ENCODE peak calls at places on chromosomes 4 and X, in eight cellular contexts. M is tibial artery, R is H1, Z is prostate gland, C is body of pancreas, A is OCI-LY7, E is astrocyte, Q is tibial nerve. G is an unnamed sample. For H3K4me1, the result is how much of the 10 kb centered on the place peaks cover.

GRCh38 chr4:74539043-74539790 is 94.3 kb downstream of the AREG start:
- DNase-seq in A (no peak), R (no peak), M (no peak), Z (no peak), Q (no peak), E (peak), C (no peak), G (no peak)

GRCh38 chrX:124719060-124719459 is 372.7 kb downstream of the SH2D1A start:
- DNase-seq in E (no peak), C (no peak), A (no peak), Q (no peak), M (no peak), R (no peak), Z (no peak), G (no peak)

GRCh38 chr4:57243071-57243470 is 132.9 kb upstream of the IGFBP7 start:
- DNase-seq in A (no peak), R (no peak), C (no peak), Q (no peak), E (no peak), Z (no peak), M (no peak), G (no peak)

GRCh38 chr4:55183926-55184599 is 58.7 kb upstream of the KDR start:
- DNase-seq in R (no peak), C (peak), M (no peak), Z (no peak), A (no peak), Q (peak), E (peak), G (no peak)

GRCh38 chr4:20883677-20884076 is 183.4 kb downstream of the PACRGL start:
- DNase-seq in C (no peak), R (no peak), A (no peak), M (no peak), Q (no peak), Z (peak), E (no peak), G (no peak)

GRCh38 chrX:6407541-6407940 is 127.4 kb downstream of the VCX3A start:
- DNase-seq in R (no peak), Q (no peak), E (no peak), Z (no peak), M (no peak), A (no peak), C (no peak), G (no peak)

GRCh38 chr4:20395160-20395773 is 143.6 kb downstream of the SLIT2 start:
- DNase-seq in E (no peak), Q (no peak), C (peak), Z (peak), M (no peak), R (peak), A (peak), G (no peak)

GRCh38 chr4:98688416-98689290 is 30.2 kb upstream of the TSPAN5 start:
- DNase-seq in Z (no peak), C (no peak), Q (no peak), R (no peak), A (no peak), E (peak), M (no peak), G (no peak)

GRCh38 chr4:122666527-122667245 is 45.8 kb upstream of the IL21 start:
- DNase-seq in E (peak), C (no peak), A (no peak), M (no peak), R (no peak), Q (no peak), Z (no peak), G (no peak)

GRCh38 chrX:14673764-14674163 is 144.4 kb downstream of the GLRA2 start:
- DNase-seq in Z (no peak), A (peak), E (peak), Q (no peak), M (no peak), C (peak), R (no peak), G (no peak)

GRCh38 chr4:26916195-26916594 is 55.6 kb downstream of the STIM2 start:
- DNase-seq in E (no peak), Z (no peak), R (no peak), Q (no peak), C (no peak), M (no peak), A (no peak), G (no peak)

GRCh38 chr4:152515678-152516077 is 20.2 kb downstream of the FBXW7 start:
- DNase-seq in Z (no peak), A (no peak), Q (no peak), E (peak), M (no peak), C (no peak), R (no peak), G (no peak)

GRCh38 chrX:21412883-21413282 is 38.7 kb downstream of the CNKSR2 start:
- DNase-seq in R (no peak), C (no peak), A (no peak), Q (no peak), Z (no peak), E (peak), M (no peak), G (no peak)

GRCh38 chr4:38547052-38547451 is 116.9 kb upstream of the KLF3 start:
- DNase-seq in R (no peak), A (no peak), Q (no peak), C (no peak), E (no peak), Z (no peak), M (no peak), G (no peak)

GRCh38 chr4:8504279-8505007 is 63.9 kb downstream of the TRMT44 start:
- DNase-seq in C (peak), E (no peak), Q (no peak), Z (peak), R (no peak), A (no peak), M (no peak), G (no peak)

GRCh38 chr4:8507251-8507570 is 66.6 kb downstream of the TRMT44 start:
- DNase-seq in Z (no peak), M (no peak), C (no peak), E (no peak), A (no peak), R (no peak), Q (no peak), G (no peak)

GRCh38 chr4:8506373-8507250 is 66.0 kb downstream of the TRMT44 start:
- DNase-seq in Q (no peak), R (no peak), A (no peak), C (peak), Z (no peak), E (peak), M (peak), G (no peak)

GRCh38 chr4:8505229-8505628 is 64.7 kb downstream of the TRMT44 start:
- DNase-seq in Q (no peak), R (no peak), A (no peak), C (no peak), E (no peak), Z (no peak), M (no peak), G (no peak)

GRCh38 chr4:8506006-8506372 is 65.4 kb downstream of the TRMT44 start:
- DNase-seq in Z (no peak), Q (no peak), E (no peak), C (no peak), A (no peak), R (no peak), M (no peak), G (no peak)
- H3K27ac ChIP-seq in Z (no peak), Q (no peak), E (no peak), C (peak), A (no peak), R (no peak), M (peak), G (peak)

GRCh38 chr4:151205722-151206121 is 71.2 kb upstream of the PRSS48 start:
- DNase-seq in Z (no peak), A (no peak), Q (no peak), M (no peak), R (no peak), E (no peak), C (no peak), G (no peak)

GRCh38 chr4:151204925-151205524 is 71.9 kb upstream of the PRSS48 start:
- DNase-seq in R (no peak), M (no peak), A (no peak), C (no peak), E (no peak), Z (no peak), Q (no peak), G (no peak)

GRCh38 chr4:151207186-151207585 is 69.8 kb upstream of the PRSS48 start:
- DNase-seq in M (no peak), A (no peak), R (no peak), C (no peak), E (no peak), Q (no peak), Z (no peak), G (no peak)

GRCh38 chr4:151206241-151207005 is 70.5 kb upstream of the PRSS48 start:
- DNase-seq in Q (no peak), Z (no peak), R (no peak), M (no peak), A (no peak), C (no peak), E (no peak), G (no peak)

DNA sequence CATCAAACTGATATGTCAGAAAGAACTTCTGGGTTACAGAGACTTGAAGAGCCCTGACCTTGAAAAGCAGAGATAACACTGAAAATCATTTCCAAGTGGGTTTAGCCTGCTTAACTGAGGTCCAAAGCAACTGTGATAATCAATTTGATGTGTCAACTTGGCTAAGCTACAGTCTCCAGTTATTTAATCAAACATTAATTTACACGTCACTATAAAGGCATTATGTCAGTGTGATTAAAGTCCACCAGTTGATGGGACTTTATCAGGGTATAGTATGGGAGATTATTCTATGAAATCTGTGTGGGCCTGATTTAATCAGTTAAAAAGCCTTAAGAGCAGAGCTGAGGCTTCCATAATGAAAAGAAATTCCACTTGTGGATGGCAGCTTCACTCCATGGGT is 69.1 kb upstream of the PRSS48 start:
- DNase-seq in R (no peak), E (no peak), Z (no peak), A (no peak), C (no peak), Q (no peak), M (no peak), G (no peak)
- H3K4me1 ChIP-seq in R (under half), E (under half), Z (under half), A (under half), C (under half), Q (under half), M (under half), G (under half)

DNA sequence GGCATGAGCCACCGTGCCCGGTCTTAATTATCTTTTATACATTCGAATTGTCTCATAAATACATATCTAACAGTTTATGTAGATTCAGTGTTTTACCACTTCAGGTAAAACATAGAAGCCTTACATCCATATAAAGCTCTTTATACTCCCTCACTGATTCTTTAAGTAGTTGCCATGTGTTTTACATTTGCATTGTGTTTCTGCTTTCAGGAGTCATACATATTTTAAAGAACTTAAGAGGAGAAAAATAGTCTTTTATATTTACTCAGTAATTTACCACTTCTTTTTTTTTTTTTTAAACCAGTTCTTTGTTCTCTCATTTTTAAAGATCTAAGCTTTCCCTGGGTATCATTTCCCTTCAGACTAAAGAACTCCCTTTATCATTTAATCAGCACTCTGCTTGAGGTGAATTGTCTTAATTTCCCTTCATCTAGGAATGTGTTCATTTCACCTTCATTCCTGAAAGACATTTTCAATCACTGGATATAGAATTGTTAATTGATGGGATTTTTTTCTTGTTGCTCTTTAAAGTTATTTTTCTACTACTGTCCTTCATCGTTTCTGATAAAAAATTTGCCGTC is 324.3 kb upstream of the ZCCHC13 start:
- DNase-seq in A (no peak), Z (no peak), Q (no peak), M (no peak), R (no peak), E (no peak), C (no peak), G (no peak)
- TF ChIP-seq CTCF in A (no peak), Z (no peak), Q (no peak), M (no peak), R (no peak), E (no peak), C (no peak), G (no peak)

GRCh38 chr4:140257461-140258305 is 103.7 kb upstream of the MAML3 start:
- DNase-seq in E (peak), M (no peak), A (no peak), Q (no peak), R (no peak), Z (no peak), C (no peak), G (no peak)

GRCh38 chr4:140255467-140255866 is 101.5 kb upstream of the MAML3 start:
- DNase-seq in E (peak), M (no peak), Q (no peak), C (no peak), R (no peak), Z (no peak), A (no peak), G (no peak)

GRCh38 chr4:140256941-140257340 is 103.0 kb upstream of the MAML3 start:
- DNase-seq in Q (no peak), C (no peak), M (no peak), A (no peak), E (peak), Z (no peak), R (no peak), G (no peak)

GRCh38 chr4:140255919-140256318 is 101.9 kb upstream of the MAML3 start:
- DNase-seq in A (no peak), Q (no peak), M (no peak), R (no peak), E (no peak), C (no peak), Z (no peak), G (no peak)

DNA sequence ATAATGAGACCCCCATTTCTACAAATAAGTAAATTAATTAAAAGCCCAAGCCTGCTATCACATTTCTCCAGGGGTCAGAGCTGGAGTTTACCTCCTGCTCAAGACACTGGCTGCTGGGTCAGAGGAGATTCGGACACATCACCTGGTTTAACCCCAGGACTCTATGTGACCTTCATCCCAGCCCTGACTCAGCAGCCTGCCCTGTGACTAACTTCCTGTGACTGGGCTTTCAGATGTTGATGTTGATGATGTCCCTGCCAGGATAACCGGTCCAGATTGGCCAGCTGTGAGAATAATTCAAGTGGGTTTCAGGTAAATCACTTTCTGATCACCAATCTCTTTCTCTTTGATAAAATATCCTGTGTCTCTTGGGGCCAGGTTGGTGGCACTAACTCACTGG is 102.4 kb upstream of the MAML3 start:
- DNase-seq in R (no peak), E (peak), Z (no peak), Q (no peak), C (no peak), M (no peak), A (no peak), G (no peak)
- H3K27ac ChIP-seq in R (no peak), E (peak), Z (no peak), Q (no peak), C (no peak), M (no peak), A (no peak), G (no peak)

DNA sequence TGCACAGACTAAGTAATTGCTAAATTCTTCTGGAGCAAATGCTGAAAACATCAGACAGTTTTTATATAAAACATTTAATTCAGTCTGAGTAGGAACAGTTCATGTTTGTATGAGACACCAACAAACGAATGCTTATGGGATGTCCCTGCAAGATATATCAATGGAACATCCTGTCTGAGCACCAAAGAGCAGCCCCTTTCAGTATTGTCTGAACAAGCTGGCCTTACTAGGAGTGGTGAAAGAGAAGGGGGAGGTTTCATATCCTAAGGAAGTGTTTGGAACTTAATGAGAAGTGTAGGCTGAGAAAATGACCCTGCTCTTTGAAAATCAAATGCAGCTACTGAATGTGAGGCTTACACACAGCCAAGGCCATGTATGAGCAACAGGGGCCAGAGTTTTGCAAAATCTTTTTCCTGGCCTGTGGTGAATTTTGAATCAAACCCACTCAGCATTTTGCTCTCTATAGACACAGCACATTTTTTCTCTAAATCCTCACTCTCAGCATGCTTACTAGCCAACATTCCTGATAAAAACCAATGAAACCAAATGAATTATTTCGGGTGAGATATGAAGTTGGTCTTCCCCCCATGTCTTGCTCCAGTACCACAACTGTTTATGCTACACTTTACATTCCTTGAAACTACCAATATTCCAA is 119.3 kb downstream of the LUZP4 start:
- DNase-seq in A (no peak), R (no peak), Q (no peak), M (no peak), Z (no peak), E (peak), C (no peak), G (no peak)
- H3K4me1 ChIP-seq in A (under half), R (under half), Q (under half), M (under half), Z (under half), E (under half), C (under half), G (under half)

GRCh38 chr4:159545556-159545955 is 442.7 kb downstream of the RAPGEF2 start:
- DNase-seq in Q (no peak), R (no peak), A (no peak), E (no peak), M (no peak), Z (no peak), C (no peak), G (no peak)

GRCh38 chr4:159551268-159551667 is 448.4 kb downstream of the RAPGEF2 start:
- DNase-seq in M (no peak), Q (no peak), E (peak), Z (no peak), R (no peak), C (no peak), A (no peak), G (no peak)

GRCh38 chr4:159549092-159549491 is 446.2 kb downstream of the RAPGEF2 start:
- DNase-seq in E (peak), A (no peak), R (no peak), Z (no peak), Q (no peak), C (no peak), M (no peak), G (no peak)

GRCh38 chr4:159543831-159544230 is 441.0 kb downstream of the RAPGEF2 start:
- DNase-seq in Z (no peak), R (no peak), Q (no peak), E (no peak), A (no peak), M (no peak), C (no peak), G (no peak)

DNA sequence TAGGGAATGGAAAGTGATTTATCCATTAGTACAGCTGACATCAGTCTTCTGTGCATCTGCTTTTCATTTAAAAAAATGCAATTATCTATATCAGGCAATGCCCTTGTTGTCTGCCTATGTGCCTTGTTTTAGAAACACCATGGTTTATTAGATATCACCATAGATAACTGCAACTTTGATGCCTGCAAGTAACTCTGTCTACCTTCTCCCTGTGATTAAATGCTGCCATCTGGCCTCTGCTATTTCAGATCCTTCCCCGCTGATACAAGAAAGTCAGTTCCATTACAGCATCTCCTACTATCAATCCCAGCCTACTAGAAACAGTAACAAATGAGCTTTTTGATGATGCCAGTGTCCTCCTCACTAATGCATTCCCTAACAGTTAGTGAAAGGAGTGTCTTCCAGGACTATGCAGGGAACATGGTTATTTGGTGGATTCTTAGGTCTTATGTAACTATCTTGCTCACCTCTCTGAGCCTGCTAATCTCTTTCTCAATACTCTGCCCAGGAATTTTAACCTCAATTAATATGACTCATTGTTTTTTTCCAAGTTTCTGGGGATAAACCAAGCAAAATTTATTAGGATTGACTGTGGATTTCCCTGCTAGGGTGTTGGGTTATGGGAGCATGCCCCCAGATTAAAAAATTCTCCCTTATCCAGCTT is 444.9 kb downstream of the RAPGEF2 start:
- DNase-seq in M (no peak), C (no peak), E (peak), Z (no peak), R (no peak), Q (no peak), A (no peak), G (no peak)
- TF ChIP-seq CTCF in M (no peak), C (no peak), E (no peak), Z (no peak), R (no peak), Q (no peak), A (no peak), G (no peak)

G was measured in lung.